ENCODE peak calls at places on chromosomes 13 and 19, in four cellular contexts. O, I, X and V are unnamed samples.
A peak's percentile ranks its signal among the peaks of the same experiment; 100 is the strongest.

GRCh38 chr19:11375143-11375948 is 880 bp downstream of the SWSAP1 start:
- DNase-seq in O (peak; percentile 55), I (peak; percentile 69), X (peak; percentile 47), V (no peak)

GRCh38 chr19:18020212-18021067 is 12.5 kb downstream of the ARRDC2 start:
- DNase-seq in O (peak; percentile 66), I (no peak), X (no peak), V (no peak)

GRCh38 chr13:102141625-102142472 is 260.0 kb downstream of the FGF14 start:
- DNase-seq in O (no peak), I (no peak), X (peak; percentile 7), V (no peak)

GRCh38 chr19:55836340-55836739 is at the start of gene NLRP4:
- DNase-seq in O (no peak), I (no peak), X (no peak), V (no peak)

GRCh38 chr19:2488942-2489731 is 13.2 kb downstream of the GADD45B start:
- DNase-seq in O (peak; percentile 35), I (no peak), X (peak; percentile 72), V (no peak)

GRCh38 chr19:34306213-34306661 is 51.9 kb downstream of the GARRE1 start:
- DNase-seq in O (no peak), I (no peak), X (peak; percentile 17), V (no peak)

GRCh38 chr13:87981416-87981815 is 310.2 kb downstream of the SLITRK5 start:
- DNase-seq in O (no peak), I (no peak), X (no peak), V (no peak)

GRCh38 chr13:101985321-101985720 is 416.5 kb downstream of the FGF14 start:
- DNase-seq in O (no peak), I (no peak), X (no peak), V (no peak)

GRCh38 chr19:410243-410781 is 1.4 kb upstream of the C2CD4C start:
- DNase-seq in O (no peak), I (no peak), X (no peak), V (no peak)

GRCh38 chr13:110250258-110250891 is 56.6 kb downstream of the COL4A1 start:
- DNase-seq in O (peak; percentile 70), I (no peak), X (no peak), V (no peak)

GRCh38 chr13:48595330-48596127 is 58.2 kb upstream of the CYSLTR2 start:
- DNase-seq in O (peak; percentile 38), I (peak; percentile 23), X (peak; percentile 65), V (no peak)

GRCh38 chr13:38703255-38703654 is 16.4 kb downstream of the FREM2 start:
- DNase-seq in O (no peak), I (no peak), X (no peak), V (no peak)